ENCODE peak calls at places on chromosome 15, in eight cellular contexts. N is stomach, Z is body of pancreas, D is pancreas, M is ovary, Y is fibroblast of lung, A is suprapubic skin, C is uterus. G is an unnamed sample. For H3K27me3, the result is how much of the 10 kb centered on the place peaks cover.

GRCh38 chr15:74620636-74621545 is 5.3 kb downstream of the CLK3 start:
- DNase-seq in N (peak), M (no peak), Y (peak), A (no peak), C (no peak), D (peak), Z (peak), G (peak)

GRCh38 chr15:98649621-98649995 is 1.3 kb downstream of the IGF1R start:
- DNase-seq in Z (peak), C (peak), D (no peak), A (no peak), Y (peak), M (peak), N (peak), G (peak)

GRCh38 chr15:25829075-25829474 is 34.1 kb downstream of the ATP10A start:
- DNase-seq in Y (no peak), Z (no peak), M (no peak), C (no peak), A (no peak), D (no peak), N (no peak), G (no peak)

GRCh38 chr15:75739791-75740190 is 27.1 kb upstream of the CSPG4 start:
- DNase-seq in M (no peak), D (no peak), Z (no peak), N (no peak), Y (no peak), C (no peak), A (no peak), G (no peak)

GRCh38 chr15:59255647-59256380 is 49.2 kb downstream of the LDHAL6B start:
- DNase-seq in M (no peak), A (no peak), N (no peak), Z (peak), D (peak), Y (no peak), C (no peak), G (no peak)

GRCh38 chr15:40847225-40847961 is 3.5 kb downstream of the SPINT1 start:
- DNase-seq in C (no peak), Z (peak), N (peak), D (peak), M (no peak), Y (no peak), A (no peak), G (peak)

GRCh38 chr15:60464836-60465630 is 13.9 kb downstream of the ICE2 start:
- DNase-seq in Z (no peak), M (no peak), C (no peak), N (no peak), D (no peak), A (no peak), Y (no peak), G (no peak)

GRCh38 chr15:23069496-23070166 is 30.3 kb upstream of the TUBGCP5 start:
- DNase-seq in Y (no peak), A (no peak), C (no peak), N (no peak), M (no peak), D (no peak), Z (no peak), G (no peak)

GRCh38 chr15:60781211-60781713 is 302.3 kb upstream of the ICE2 start:
- DNase-seq in C (no peak), A (no peak), Y (no peak), M (no peak), Z (no peak), D (no peak), N (no peak), G (peak)

GRCh38 chr15:38050529-38050928 is 116.1 kb downstream of the TMCO5A start:
- DNase-seq in C (no peak), D (no peak), Z (no peak), A (no peak), N (no peak), Y (peak), M (no peak), G (no peak)

GRCh38 chr15:86647810-86648440 is 568.3 kb downstream of the AGBL1 start:
- DNase-seq in D (no peak), Y (no peak), M (no peak), N (no peak), A (no peak), C (no peak), Z (no peak), G (no peak)

GRCh38 chr15:66775127-66776105 is 73.4 kb downstream of the SMAD6 start:
- DNase-seq in C (peak), N (no peak), D (peak), Y (no peak), A (no peak), M (peak), Z (peak), G (peak)

DNA sequence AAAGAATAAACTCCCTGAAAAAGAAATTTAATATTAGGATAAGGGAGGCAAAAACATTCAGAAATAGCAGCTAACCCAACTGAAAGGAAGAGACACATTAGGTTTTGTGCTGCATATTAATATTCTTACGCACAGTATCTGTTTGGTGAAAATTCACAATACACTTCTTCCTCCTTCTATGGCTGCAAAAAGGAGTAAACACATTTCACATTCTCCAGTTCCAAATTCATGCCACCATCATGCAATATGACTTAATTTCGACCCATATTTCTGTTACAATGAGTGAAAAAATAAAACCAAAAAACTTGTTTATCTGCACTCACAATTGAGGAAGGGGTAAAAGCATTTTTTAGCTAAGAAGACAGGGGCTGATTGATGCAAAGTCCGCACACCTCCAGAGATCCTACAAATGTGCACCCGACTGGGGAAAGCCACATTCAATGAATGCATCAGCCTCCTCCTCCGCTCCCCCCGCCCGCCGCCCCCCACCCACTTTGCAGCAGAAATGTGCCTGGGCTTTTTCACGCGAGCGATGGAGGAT is 1.0 kb downstream of the RFX7 start:
- DNase-seq in N (no peak), A (no peak), Y (peak), M (no peak), D (no peak), Z (no peak), C (no peak), G (no peak)
- H3K27me3 ChIP-seq in N (under half), A (under half), Y (under half), M (under half), D (under half), Z (under half), C (under half), G (under half)

DNA sequence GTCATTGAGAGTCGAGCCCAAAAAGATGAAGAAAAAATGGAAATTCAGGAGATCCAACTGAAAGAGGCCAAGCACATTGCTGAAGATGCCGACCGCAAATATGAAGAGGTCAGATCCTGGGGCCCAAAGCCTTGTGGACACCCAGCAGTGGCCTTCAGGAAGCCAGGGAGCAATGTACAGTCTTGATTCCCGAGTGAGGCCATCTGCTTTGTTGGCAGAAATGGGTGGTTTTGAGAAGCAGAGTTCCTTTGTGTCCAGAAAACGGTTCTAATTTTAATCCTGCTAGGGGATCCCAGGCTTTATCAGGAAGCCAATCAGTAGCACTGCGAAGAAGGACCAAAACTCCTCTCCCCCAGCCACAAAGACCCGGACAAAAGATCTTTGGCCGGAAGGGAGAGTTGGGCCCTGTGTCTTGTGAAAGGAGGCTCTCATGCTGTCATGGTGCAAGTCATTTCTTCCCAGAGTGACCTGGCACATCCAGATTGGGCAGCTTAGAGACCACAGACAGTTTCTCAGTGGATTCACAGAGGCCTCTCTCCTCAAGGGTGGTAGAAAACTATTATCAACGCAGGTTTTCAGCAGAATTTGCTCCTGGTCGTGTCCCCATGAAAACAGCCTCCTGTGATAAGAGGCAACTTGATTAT is 17.1 kb downstream of the TPM1 start:
- DNase-seq in Y (peak), N (no peak), M (no peak), D (no peak), Z (no peak), A (no peak), C (no peak), G (no peak)
- H3K27me3 ChIP-seq in Y (under half), N (under half), M (under half), D (under half), Z (under half), A (under half), C (under half), G (under half)

DNA sequence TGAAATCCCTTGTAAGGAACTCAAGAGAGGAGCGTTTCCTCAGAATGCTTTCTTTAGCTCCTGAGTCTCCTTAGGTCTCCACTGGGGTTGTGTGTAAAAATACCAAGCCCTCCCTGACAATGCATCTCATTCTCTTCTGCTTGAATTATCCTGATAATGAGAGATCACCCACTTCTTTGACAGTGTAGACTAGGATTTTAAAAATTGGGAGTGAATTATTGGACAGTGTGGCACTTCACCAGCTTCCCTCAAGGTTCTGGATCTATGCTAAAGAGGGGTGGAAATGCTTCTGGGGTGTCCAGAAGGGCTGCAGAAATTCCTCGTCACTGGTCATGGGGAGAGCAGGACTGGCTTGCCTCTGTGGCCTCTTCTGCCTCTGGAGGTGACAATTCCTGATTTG is 41.8 kb upstream of the POLG start:
- DNase-seq in C (no peak), A (no peak), M (no peak), D (no peak), Y (no peak), N (no peak), Z (no peak), G (no peak)
- H3K27me3 ChIP-seq in C (under half), A (half or more), M (under half), D (under half), Y (half or more), N (half or more), Z (under half), G (half or more)

DNA sequence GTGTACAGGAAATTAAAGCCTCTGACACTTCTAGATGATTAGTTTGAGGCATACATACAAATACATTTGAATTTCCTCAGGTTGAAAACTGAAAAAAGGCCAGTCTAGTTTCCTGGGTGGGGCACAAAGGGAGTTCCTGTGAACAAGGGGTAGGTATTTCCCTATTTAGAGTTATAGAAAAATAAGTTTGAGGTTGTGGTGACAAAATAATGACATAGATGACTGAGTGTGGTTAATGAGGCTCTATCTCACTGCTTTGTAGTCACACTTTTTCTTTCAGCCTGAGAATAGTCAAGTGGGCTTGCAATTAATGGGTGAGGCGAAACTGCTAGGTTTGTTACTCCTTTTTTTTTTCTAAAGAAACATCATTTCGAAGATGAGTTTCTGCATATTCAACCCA is 4.3 kb downstream of the SLCO3A1 start:
- DNase-seq in M (no peak), A (no peak), Y (no peak), C (no peak), N (no peak), D (no peak), Z (no peak), G (no peak)
- H3K27me3 ChIP-seq in M (under half), A (under half), Y (under half), C (under half), N (under half), D (under half), Z (under half), G (under half)

GRCh38 chr15:94673801-94674200 is 442.4 kb downstream of the MCTP2 start:
- DNase-seq in Z (no peak), Y (no peak), M (no peak), C (no peak), N (no peak), A (no peak), D (no peak), G (no peak)

GRCh38 chr15:94667109-94667508 is 435.7 kb downstream of the MCTP2 start:
- DNase-seq in Y (no peak), D (no peak), M (no peak), Z (no peak), C (no peak), N (no peak), A (no peak), G (no peak)

GRCh38 chr15:94670436-94671034 is 439.2 kb downstream of the MCTP2 start:
- DNase-seq in C (no peak), M (no peak), A (no peak), Y (peak), D (no peak), N (no peak), Z (no peak), G (peak)

GRCh38 chr15:94674251-94674650 is 442.9 kb downstream of the MCTP2 start:
- DNase-seq in Y (peak), A (no peak), N (no peak), C (peak), Z (no peak), D (no peak), M (peak), G (no peak)

DNA sequence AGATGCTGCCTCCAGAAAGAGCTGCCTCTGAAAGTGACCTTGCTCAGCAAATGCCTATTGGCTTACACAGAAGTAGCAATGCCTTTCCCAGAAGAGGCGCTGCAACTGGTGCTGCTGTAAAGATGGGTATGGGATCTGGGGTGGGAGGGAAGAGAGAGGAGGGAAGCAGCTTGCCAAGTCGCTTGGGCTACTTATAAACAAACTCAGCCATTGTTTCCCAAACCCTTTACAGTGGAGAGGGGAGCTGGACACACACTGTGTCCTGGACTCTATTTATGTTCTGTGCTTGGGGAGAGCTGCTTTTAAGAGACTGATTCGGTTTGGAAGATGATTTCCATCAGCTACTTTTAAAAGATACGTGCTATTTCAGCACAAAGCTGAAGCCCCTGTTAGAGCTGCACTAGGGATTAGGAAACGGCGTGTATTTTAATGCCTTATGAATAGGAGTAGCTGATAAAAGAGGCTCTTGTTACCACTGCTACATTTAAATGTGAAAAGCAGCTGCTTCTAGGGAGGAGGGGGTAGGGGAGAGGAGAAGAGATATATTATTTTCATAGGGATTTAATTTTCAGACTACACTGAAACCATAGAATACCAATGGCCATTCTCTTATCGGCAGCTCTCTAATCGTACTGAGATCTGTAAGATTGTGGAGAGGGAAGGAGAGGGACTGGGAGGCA is 440.6 kb downstream of the MCTP2 start:
- DNase-seq in Y (peak), Z (peak), M (peak), D (no peak), N (no peak), C (peak), A (no peak), G (no peak)
- H3K27me3 ChIP-seq in Y (under half), Z (under half), M (under half), D (under half), N (under half), C (under half), A (under half), G (under half)

GRCh38 chr15:29968099-29968892 is 114.5 kb upstream of the GOLGA8J start:
- DNase-seq in M (no peak), Z (peak), N (no peak), Y (no peak), C (no peak), A (no peak), D (no peak), G (no peak)

GRCh38 chr15:29969587-29970401 is 113.0 kb upstream of the GOLGA8J start:
- DNase-seq in A (no peak), Z (no peak), D (no peak), N (no peak), Y (no peak), M (no peak), C (no peak), G (no peak)

GRCh38 chr15:29972051-29972450 is 110.7 kb upstream of the GOLGA8J start:
- DNase-seq in D (no peak), Y (no peak), Z (no peak), C (no peak), N (no peak), M (no peak), A (no peak), G (no peak)

GRCh38 chr15:29970402-29970695 is 112.4 kb upstream of the GOLGA8J start:
- DNase-seq in D (no peak), M (no peak), A (no peak), Y (peak), Z (no peak), C (no peak), N (no peak), G (no peak)
- H3K27me3 ChIP-seq in D (under half), M (under half), A (under half), Y (under half), Z (under half), C (under half), N (under half), G (half or more)

G was measured in heart right ventricle.